ENCODE peak calls at places on chromosomes 5 and 9, in four cellular contexts. T, A, L and N are unnamed samples.

GRCh38 chr9:81411961-81412360 is 277.4 kb downstream of the TLE1 start:
- DNase-seq in T (no peak), A (no peak), L (no peak), N (no peak)

GRCh38 chr5:59517926-59518585 is 375.5 kb downstream of the PDE4D start:
- DNase-seq in T (no peak), A (no peak), L (no peak), N (no peak)

GRCh38 chr5:100904259-100904822 is 1.3 kb upstream of the ST8SIA4 start:
- DNase-seq in T (peak), A (no peak), L (no peak), N (no peak)

GRCh38 chr9:113828211-113828610 is 47.9 kb upstream of the ZNF618 start:
- DNase-seq in T (no peak), A (no peak), L (no peak), N (no peak)

GRCh38 chr9:120891255-120891954 is 14.4 kb upstream of the PHF19 start:
- DNase-seq in T (peak), A (no peak), L (no peak), N (no peak)

GRCh38 chr5:15791859-15792258 is 291.9 kb downstream of the FBXL7 start:
- DNase-seq in T (no peak), A (no peak), L (no peak), N (no peak)

GRCh38 chr5:153352685-153353219 is 137.7 kb upstream of the GRIA1 start:
- DNase-seq in T (peak), A (no peak), L (no peak), N (no peak)

GRCh38 chr5:149464796-149465489 is 85.9 kb upstream of the IL17B start:
- DNase-seq in T (no peak), A (peak), L (no peak), N (no peak)

GRCh38 chr5:116632890-116633289 is 58.3 kb upstream of the SEMA6A start:
- DNase-seq in T (no peak), A (no peak), L (no peak), N (no peak)

GRCh38 chr5:136330353-136330913 is 34.9 kb downstream of the TRPC7 start:
- DNase-seq in T (no peak), A (no peak), L (no peak), N (no peak)

GRCh38 chr9:37206121-37206620 is 85.8 kb downstream of the ZCCHC7 start:
- DNase-seq in T (no peak), A (no peak), L (no peak), N (no peak)

GRCh38 chr5:146208916-146209522 is 5.6 kb downstream of the RBM27 start:
- DNase-seq in T (no peak), A (no peak), L (no peak), N (no peak)

GRCh38 chr5:98927242-98927987 is 1.4 kb downstream of the CHD1 start:
- DNase-seq in T (peak), A (no peak), L (no peak), N (no peak)

GRCh38 chr5:51996356-51996861 is 613.2 kb downstream of the ISL1 start:
- DNase-seq in T (no peak), A (no peak), L (no peak), N (no peak)

GRCh38 chr5:26553079-26553478 is 485.3 kb downstream of the CDH9 start:
- DNase-seq in T (no peak), A (no peak), L (no peak), N (no peak)

GRCh38 chr5:131710391-131710790 is 75.4 kb upstream of the RAPGEF6 start:
- DNase-seq in T (no peak), A (no peak), L (no peak), N (no peak)

GRCh38 chr9:87606921-87607521 is 109.4 kb downstream of the DAPK1 start:
- DNase-seq in T (no peak), A (no peak), L (no peak), N (no peak)

GRCh38 chr9:71685394-71685793 is 82.9 kb downstream of the CEMIP2 start:
- DNase-seq in T (no peak), A (no peak), L (no peak), N (no peak)

GRCh38 chr5:141725909-141726308 is 43.9 kb upstream of the ARAP3 start:
- DNase-seq in T (no peak), A (no peak), L (no peak), N (no peak)

GRCh38 chr9:16484178-16484577 is 386.3 kb downstream of the BNC2 start:
- DNase-seq in T (no peak), A (no peak), L (no peak), N (no peak)

GRCh38 chr5:57539281-57539701 is 56.7 kb upstream of the ACTBL2 start:
- DNase-seq in T (no peak), A (no peak), L (no peak), N (no peak)

GRCh38 chr5:176521699-176522263 is 15.4 kb downstream of the RNF44 start:
- DNase-seq in T (no peak), A (no peak), L (no peak), N (no peak)

GRCh38 chr9:126062158-126062929 is 264.3 kb upstream of the MVB12B start:
- DNase-seq in T (no peak), A (no peak), L (no peak), N (no peak)

GRCh38 chr9:134966270-134966669 is 48.6 kb upstream of the FCN1 start:
- DNase-seq in T (no peak), A (no peak), L (no peak), N (no peak)

GRCh38 chr5:71786337-71787060 is 67.4 kb downstream of the CARTPT start:
- DNase-seq in T (no peak), A (no peak), L (no peak), N (no peak)

GRCh38 chr9:131744171-131744714 is 4.4 kb upstream of the RAPGEF1 start:
- DNase-seq in T (no peak), A (no peak), L (no peak), N (no peak)

GRCh38 chr9:33187519-33188218 is 20.5 kb upstream of the B4GALT1 start:
- DNase-seq in T (no peak), A (peak), L (no peak), N (no peak)

GRCh38 chr5:147822686-147823491 is 8.6 kb downstream of the SPINK1 start:
- DNase-seq in T (peak), A (no peak), L (no peak), N (peak)

GRCh38 chr9:116760636-116761035 is 73.5 kb downstream of the TRIM32 start:
- DNase-seq in T (no peak), A (no peak), L (no peak), N (no peak)

GRCh38 chr5:171102877-171103610 is 206.0 kb upstream of the TLX3 start:
- DNase-seq in T (no peak), A (no peak), L (no peak), N (no peak)

GRCh38 chr5:172559004-172559932 is 81.8 kb upstream of the NEURL1B start:
- DNase-seq in T (no peak), A (peak), L (no peak), N (no peak)